ENCODE peak calls at places on chromosomes 11 and 22, in six cellular contexts. I is right lobe of liver, Y is K562, E is body of pancreas, N is Caco-2, M is left lung. W is an unnamed sample.
A peak's percentile ranks its signal among the peaks of the same experiment; 100 is the strongest.

GRCh38 chr22:40661661-40662060 is 17.6 kb upstream of the MCHR1 start:
- DNase-seq in E (no peak), N (no peak), M (no peak), I (no peak), Y (no peak), W (no peak)

GRCh38 chr22:39317084-39317755 is 2.2 kb downstream of the RPL3 start:
- DNase-seq in M (no peak), E (no peak), I (no peak), Y (no peak), N (no peak), W (no peak)

GRCh38 chr11:4665424-4665823 is 21.6 kb downstream of the OR51E1 start:
- DNase-seq in M (no peak), Y (no peak), E (no peak), I (no peak), N (no peak), W (no peak)

GRCh38 chr11:132357811-132358572 is 987.6 kb downstream of the NTM start:
- DNase-seq in M (no peak), I (no peak), N (no peak), Y (no peak), E (no peak), W (no peak)

GRCh38 chr11:61488651-61489291 is 19.8 kb upstream of the LRRC10B start:
- DNase-seq in I (peak; percentile 97), Y (peak; percentile 36), E (peak; percentile 60), N (peak; percentile 80), M (no peak), W (peak; percentile 59)

GRCh38 chr11:34238966-34239365 is 118.8 kb downstream of the ABTB2 start:
- DNase-seq in E (no peak), I (no peak), M (no peak), Y (peak; percentile 36), N (no peak), W (peak; percentile 30)

GRCh38 chr11:78449866-78450265 is 32.2 kb upstream of the GAB2 start:
- DNase-seq in Y (no peak), E (no peak), N (no peak), I (no peak), M (no peak), W (no peak)

GRCh38 chr11:61684870-61685610 is 4.8 kb downstream of the DAGLA start:
- DNase-seq in I (no peak), M (no peak), E (no peak), N (no peak), Y (no peak), W (no peak)

GRCh38 chr11:75840560-75840959 is 25.6 kb downstream of the UVRAG start:
- DNase-seq in N (no peak), Y (no peak), M (no peak), E (no peak), I (no peak), W (no peak)

GRCh38 chr22:22342697-22343602 is 98.4 kb downstream of the VPREB1 start:
- DNase-seq in M (peak; percentile 89), N (peak; percentile 94), I (peak; percentile 65), E (peak; percentile 82), Y (peak; percentile 95), W (peak; percentile 25)

GRCh38 chr11:134543144-134544044 is 131.4 kb upstream of the B3GAT1 start:
- DNase-seq in I (peak; percentile 28), M (no peak), E (no peak), Y (no peak), N (no peak), W (no peak)

GRCh38 chr11:99584822-99585221 is 564.1 kb downstream of the CNTN5 start:
- DNase-seq in E (no peak), I (no peak), N (no peak), Y (no peak), M (no peak), W (no peak)

GRCh38 chr11:42591841-42592240 is 720.0 kb upstream of the API5 start:
- DNase-seq in M (no peak), E (no peak), I (no peak), N (no peak), Y (no peak), W (no peak)

GRCh38 chr11:119727523-119728081 is 1.4 kb downstream of the NECTIN1 start:
- DNase-seq in Y (no peak), N (peak; percentile 79), E (peak; percentile 50), M (peak; percentile 90), I (peak; percentile 60), W (no peak)

GRCh38 chr11:62716206-62716605 is 8.7 kb downstream of the GNG3 start:
- DNase-seq in Y (no peak), M (no peak), E (no peak), N (no peak), I (no peak), W (no peak)

GRCh38 chr11:10670099-10670498 is 23.5 kb downstream of the IRAG1 start:
- DNase-seq in N (no peak), E (no peak), Y (no peak), M (no peak), I (no peak), W (no peak)

GRCh38 chr11:128715691-128716153 is 21.9 kb downstream of the FLI1 start:
- DNase-seq in Y (no peak), N (no peak), E (no peak), M (no peak), I (peak; percentile 37), W (no peak)

GRCh38 chr11:65381721-65382035 is 768 bp downstream of the SLC25A45 start:
- DNase-seq in E (no peak), I (no peak), N (no peak), M (no peak), Y (peak; percentile 88), W (no peak)

GRCh38 chr11:704799-705645 is 1.0 kb upstream of the EPS8L2 start:
- DNase-seq in Y (no peak), I (peak; percentile 97), E (peak; percentile 89), M (peak; percentile 89), N (no peak), W (no peak)

GRCh38 chr22:39954584-39955055 is 5.6 kb upstream of the TMA7B start:
- DNase-seq in M (no peak), N (no peak), I (no peak), E (no peak), Y (no peak), W (peak; percentile 96)

GRCh38 chr22:24091551-24092420 is 80.7 kb downstream of the CABIN1 start:
- DNase-seq in I (peak; percentile 39), M (no peak), E (no peak), Y (peak; percentile 81), N (no peak), W (no peak)

GRCh38 chr11:81494431-81494830 is 1239.2 kb downstream of the FAM181B start:
- DNase-seq in N (no peak), M (no peak), I (no peak), Y (no peak), E (no peak), W (no peak)

GRCh38 chr11:113370634-113371033 is 16.9 kb upstream of the ANKK1 start:
- DNase-seq in N (no peak), M (no peak), I (no peak), E (no peak), Y (peak; percentile 26), W (no peak)

GRCh38 chr22:49878206-49878605 is 24.6 kb downstream of the ZBED4 start:
- DNase-seq in Y (no peak), E (no peak), M (no peak), N (no peak), I (no peak), W (no peak)

GRCh38 chr11:67277231-67277961 is 11.1 kb downstream of the GRK2 start:
- DNase-seq in I (peak; percentile 83), Y (peak; percentile 94), N (no peak), E (peak; percentile 42), M (peak; percentile 98), W (peak; percentile 64)

GRCh38 chr11:45097721-45098493 is 48.5 kb upstream of the PRDM11 start:
- DNase-seq in Y (peak; percentile 65), E (peak; percentile 70), I (peak; percentile 41), M (no peak), N (peak; percentile 65), W (peak; percentile 86)

DNA sequence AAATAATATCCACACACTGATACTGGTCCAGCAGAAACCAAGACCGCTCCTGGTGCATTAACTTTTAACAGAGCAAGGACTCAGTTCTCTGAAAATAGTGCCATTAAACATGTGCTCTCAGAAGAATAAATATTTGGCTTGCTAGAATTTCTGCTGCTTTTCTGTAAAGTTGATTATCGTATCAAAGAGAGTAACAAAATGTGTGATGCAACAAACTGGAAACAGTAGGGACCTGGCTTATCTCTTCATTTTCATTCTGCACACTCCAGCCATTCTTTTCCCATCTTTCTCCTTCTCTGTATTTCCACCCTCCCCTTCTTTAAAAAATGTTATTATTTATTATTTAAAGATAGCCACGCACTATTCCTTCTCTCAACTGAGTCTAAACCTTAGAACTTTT is 43.9 kb downstream of the WT1 start:
- DNase-seq in Y (no peak), E (no peak), I (no peak), N (no peak), M (no peak), W (no peak)
- H3K27me3 ChIP-seq in Y (no peaks in the 10 kb centered on the region), E (no peaks in the 10 kb centered on the region), I (no peaks in the 10 kb centered on the region), N (no peaks in the 10 kb centered on the region), M (peaks cover 5% of the 10 kb centered on the region), W (peaks cover 16% of the 10 kb centered on the region)

DNA sequence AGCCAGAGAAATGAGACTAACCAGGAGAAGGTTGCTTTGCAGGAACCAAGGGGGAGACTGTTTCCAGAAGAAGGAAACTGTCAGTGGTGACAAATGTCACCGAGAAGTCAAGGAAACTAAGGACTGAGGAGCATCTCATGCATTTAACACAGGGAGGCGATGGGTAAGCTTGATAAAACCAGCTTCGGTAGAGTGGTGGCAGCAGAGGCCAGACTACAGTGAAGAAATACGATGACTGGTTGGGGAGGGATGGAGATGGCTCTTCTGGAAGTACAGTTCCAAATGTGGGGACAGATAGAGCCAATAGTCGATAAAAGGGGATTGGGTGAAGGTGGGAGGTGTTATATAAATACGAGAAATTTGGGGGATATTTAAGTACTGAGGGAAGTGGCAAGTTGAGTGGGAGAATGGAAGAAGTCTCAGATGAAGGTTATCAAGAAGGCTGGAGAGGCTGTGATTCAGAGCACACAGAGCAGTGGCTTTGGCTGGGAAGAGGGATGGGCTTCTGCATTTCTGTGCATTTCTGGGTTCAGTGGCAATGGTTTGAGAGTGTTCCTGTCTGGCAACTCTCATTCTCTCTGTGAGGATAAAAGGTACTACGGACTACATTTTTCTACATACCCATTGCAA is 29.2 kb downstream of the SC5D start:
- DNase-seq in N (no peak), I (peak; percentile 56), Y (peak; percentile 4), E (no peak), M (no peak), W (peak; percentile 20)
- TF ChIP-seq CTCF in N (no peak), I (peak; percentile 48), Y (no peak), E (no peak), M (peak; percentile 12), W (peak; percentile 18)

GRCh38 chr11:72621008-72621610 is 53.1 kb downstream of the PDE2A start:
- DNase-seq in I (no peak), N (no peak), Y (no peak), M (no peak), E (no peak), W (no peak)
- H3K4me1 ChIP-seq in I (peaks cover 12% of the 10 kb centered on the region), N (peaks cover 6% of the 10 kb centered on the region), Y (peaks cover 16% of the 10 kb centered on the region), M (peaks cover 16% of the 10 kb centered on the region), E (peaks cover 11% of the 10 kb centered on the region), W (peaks cover 12% of the 10 kb centered on the region)

GRCh38 chr22:46064966-46065666 is 85.2 kb upstream of the PPARA start:
- DNase-seq in M (no peak), I (no peak), N (peak; percentile 2), E (peak; percentile 57), Y (no peak), W (no peak)

GRCh38 chr22:46064236-46064965 is 85.9 kb upstream of the PPARA start:
- DNase-seq in Y (no peak), N (peak; percentile 11), M (peak; percentile 63), I (no peak), E (peak; percentile 50), W (no peak)

GRCh38 chr22:46067159-46068111 is 82.9 kb upstream of the PPARA start:
- DNase-seq in I (peak; percentile 22), E (peak; percentile 16), Y (no peak), N (peak; percentile 4), M (peak; percentile 26), W (no peak)

GRCh38 chr22:46066691-46067090 is 83.6 kb upstream of the PPARA start:
- DNase-seq in Y (no peak), N (peak; percentile 5), M (peak; percentile 25), I (peak; percentile 37), E (peak; percentile 39), W (no peak)

GRCh38 chr22:46065733-46066454 is 84.4 kb upstream of the PPARA start:
- DNase-seq in I (no peak), N (no peak), M (no peak), Y (no peak), E (no peak), W (no peak)
- H3K27me3 ChIP-seq in I (no peaks in the 10 kb centered on the region), N (no peaks in the 10 kb centered on the region), M (no peaks in the 10 kb centered on the region), Y (peaks cover 10% of the 10 kb centered on the region), E (no peaks in the 10 kb centered on the region), W (peaks cover 98% of the 10 kb centered on the region)